ENCODE peak calls at places on chromosomes 6 and 20, in four cellular contexts. Z is mucosa of descending colon; N is testis; B is CD8-positive, alpha-beta T cell. F is an unnamed sample.

GRCh38 chr20:19254956-19255355 is 42.5 kb downstream of the SLC24A3 start:
- DNase-seq in Z (no peak), N (no peak), B (no peak), F (no peak)

GRCh38 chr6:131877999-131878789 is 70.4 kb downstream of the ENPP1 start:
- DNase-seq in Z (no peak), N (no peak), B (no peak), F (no peak)

GRCh38 chr6:15577550-15578171 is 85.2 kb downstream of the DTNBP1 start:
- DNase-seq in Z (no peak), N (no peak), B (no peak), F (no peak)

GRCh38 chr6:131262060-131262459 is 126.8 kb downstream of the AKAP7 start:
- DNase-seq in Z (no peak), N (no peak), B (no peak), F (no peak)

GRCh38 chr20:417801-418342 is 9.8 kb downstream of the RBCK1 start:
- DNase-seq in Z (no peak), N (no peak), B (no peak), F (no peak)

GRCh38 chr20:25061103-25061799 is 3.3 kb upstream of the ACSS1 start:
- DNase-seq in Z (no peak), N (no peak), B (no peak), F (no peak)

GRCh38 chr20:33191484-33191883 is 23.5 kb downstream of the BPIFA2 start:
- DNase-seq in Z (no peak), N (no peak), B (no peak), F (no peak)

GRCh38 chr20:63134201-63134612 is 81.7 kb downstream of the YTHDF1 start:
- DNase-seq in Z (no peak), N (peak), B (no peak), F (no peak)

GRCh38 chr20:57414867-57415592 is 23.8 kb downstream of the RBM38 start:
- DNase-seq in Z (no peak), N (no peak), B (no peak), F (no peak)

GRCh38 chr6:75794954-75795739 is 46.1 kb downstream of the MYO6 start:
- DNase-seq in Z (no peak), N (no peak), B (no peak), F (no peak)

GRCh38 chr6:75850026-75850385 is 101.0 kb downstream of the MYO6 start:
- DNase-seq in Z (no peak), N (no peak), B (no peak), F (no peak)

GRCh38 chr6:56368484-56368883 is 121.1 kb upstream of the COL21A1 start:
- DNase-seq in Z (no peak), N (no peak), B (no peak), F (no peak)

GRCh38 chr6:13733178-13733851 is 21.7 kb upstream of the RANBP9 start:
- DNase-seq in Z (peak), N (peak), B (no peak), F (peak)

GRCh38 chr6:9532621-9533557 is 882.0 kb downstream of the TFAP2A start:
- DNase-seq in Z (no peak), N (no peak), B (no peak), F (no peak)

GRCh38 chr6:79494841-79495240 is 42.4 kb downstream of the LCA5 start:
- DNase-seq in Z (no peak), N (no peak), B (no peak), F (no peak)

GRCh38 chr6:146887447-146888077 is 288.8 kb downstream of the ADGB start:
- DNase-seq in Z (no peak), N (no peak), B (no peak), F (no peak)

GRCh38 chr6:169048185-169048584 is 205.5 kb downstream of the THBS2 start:
- DNase-seq in Z (no peak), N (no peak), B (no peak), F (no peak)

GRCh38 chr6:98593676-98594075 is 240.7 kb upstream of the POU3F2 start:
- DNase-seq in Z (no peak), N (no peak), B (no peak), F (no peak)

GRCh38 chr6:7542878-7543394 is 1.5 kb downstream of the DSP start:
- DNase-seq in Z (peak), N (peak), B (no peak), F (peak)

GRCh38 chr6:28657756-28658465 is 132.2 kb downstream of the GPX5 start:
- DNase-seq in Z (peak), N (peak), B (peak), F (peak)

DNA sequence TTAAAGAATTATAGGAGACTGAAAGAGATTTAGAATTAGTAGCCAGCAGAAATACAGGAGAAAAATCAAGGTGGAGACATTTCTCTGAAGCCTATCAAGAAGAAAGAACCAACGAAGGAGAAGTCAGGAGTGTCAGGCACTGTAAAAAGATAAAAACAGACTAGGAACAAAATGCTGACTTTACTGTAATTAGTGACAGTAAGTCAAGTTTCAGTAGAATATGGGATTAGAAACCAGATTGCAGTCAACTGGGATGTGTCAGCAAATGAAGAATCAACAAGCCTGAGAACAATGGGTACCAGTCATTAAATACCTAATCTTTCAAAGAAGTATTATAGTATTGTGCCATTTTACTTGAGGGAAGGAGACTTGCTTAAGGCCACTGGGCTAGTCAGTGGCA is 21.6 kb downstream of the CALHM6 start:
- DNase-seq in Z (no peak), N (no peak), B (no peak), F (no peak)
- TF ChIP-seq CTCF in Z (no peak), N (no peak), B (no peak), F (no peak)

GRCh38 chr6:31712296-31712695 is 2.9 kb upstream of the LY6G6D start:
- DNase-seq in Z (peak), N (no peak), B (no peak), F (no peak)
- TF ChIP-seq CTCF in Z (no peak), N (no peak), B (no peak), F (peak)

DNA sequence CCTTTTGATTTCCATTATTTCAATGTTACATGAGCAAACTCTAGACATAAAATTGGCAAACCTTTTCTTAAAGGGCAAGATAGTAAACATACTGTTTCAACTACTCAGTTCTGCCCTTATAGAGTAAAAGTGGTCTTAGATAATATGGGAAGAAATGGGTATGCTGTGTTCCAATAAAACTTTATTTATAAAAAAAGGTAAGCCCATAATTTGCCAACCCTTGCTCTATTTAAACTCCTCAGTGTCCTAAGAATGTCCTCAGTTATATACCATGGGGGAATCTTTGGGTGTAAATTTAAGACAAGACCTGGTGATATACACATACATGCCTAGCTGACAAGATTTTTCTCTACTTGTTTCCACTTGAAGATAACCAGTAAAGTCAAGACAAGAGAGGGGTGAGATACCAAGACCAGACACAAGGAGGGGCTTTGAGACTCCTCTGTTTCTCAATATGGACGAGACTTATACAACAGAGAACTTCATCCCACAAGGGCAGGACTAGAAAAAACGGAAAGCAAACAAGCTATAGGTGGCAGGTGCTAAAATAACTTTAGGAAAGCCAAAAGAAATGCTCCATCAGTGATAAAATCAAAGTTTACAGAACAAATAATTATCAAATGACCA is 10.5 kb downstream of the SNX3 start:
- DNase-seq in Z (no peak), N (no peak), B (no peak), F (peak)
- TF ChIP-seq CTCF in Z (no peak), N (no peak), B (no peak), F (peak)

GRCh38 chr20:45456632-45457031 is 12.9 kb upstream of the WFDC2 start:
- DNase-seq in Z (peak), N (peak), B (no peak), F (no peak)
- TF ChIP-seq CTCF in Z (no peak), N (no peak), B (peak), F (peak)

GRCh38 chr6:158662607-158663464 is 13.0 kb downstream of the SYTL3 start:
- DNase-seq in Z (no peak), N (no peak), B (peak), F (no peak)

GRCh38 chr6:158661156-158661555 is 11.3 kb downstream of the SYTL3 start:
- DNase-seq in Z (no peak), N (no peak), B (no peak), F (no peak)

GRCh38 chr6:158663465-158664167 is 13.8 kb downstream of the SYTL3 start:
- DNase-seq in Z (peak), N (no peak), B (no peak), F (no peak)

GRCh38 chr6:158655569-158656450 is 6.0 kb downstream of the SYTL3 start:
- DNase-seq in Z (no peak), N (no peak), B (no peak), F (no peak)

DNA sequence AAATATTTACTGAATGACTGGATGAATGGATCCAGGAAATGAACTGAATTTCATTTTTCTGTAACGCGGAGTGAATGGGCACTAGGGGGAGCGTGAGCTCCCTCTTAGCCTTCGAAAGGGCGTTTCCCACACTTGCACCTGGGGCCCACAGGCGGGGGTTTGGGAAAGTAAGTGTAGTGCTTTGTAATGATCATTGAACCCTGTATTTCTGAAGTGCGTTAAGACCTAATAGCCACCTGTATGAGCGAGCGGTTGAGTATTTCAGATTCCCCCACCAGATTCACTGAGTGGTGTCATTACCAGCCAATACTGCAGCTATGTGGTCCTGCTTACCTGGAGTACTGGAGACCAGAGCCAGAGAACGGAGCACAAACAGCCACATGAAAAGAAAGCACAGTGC is 10.5 kb downstream of the SYTL3 start:
- DNase-seq in Z (peak), N (no peak), B (peak), F (no peak)
- TF ChIP-seq CTCF in Z (peak), N (peak), B (peak), F (peak)

DNA sequence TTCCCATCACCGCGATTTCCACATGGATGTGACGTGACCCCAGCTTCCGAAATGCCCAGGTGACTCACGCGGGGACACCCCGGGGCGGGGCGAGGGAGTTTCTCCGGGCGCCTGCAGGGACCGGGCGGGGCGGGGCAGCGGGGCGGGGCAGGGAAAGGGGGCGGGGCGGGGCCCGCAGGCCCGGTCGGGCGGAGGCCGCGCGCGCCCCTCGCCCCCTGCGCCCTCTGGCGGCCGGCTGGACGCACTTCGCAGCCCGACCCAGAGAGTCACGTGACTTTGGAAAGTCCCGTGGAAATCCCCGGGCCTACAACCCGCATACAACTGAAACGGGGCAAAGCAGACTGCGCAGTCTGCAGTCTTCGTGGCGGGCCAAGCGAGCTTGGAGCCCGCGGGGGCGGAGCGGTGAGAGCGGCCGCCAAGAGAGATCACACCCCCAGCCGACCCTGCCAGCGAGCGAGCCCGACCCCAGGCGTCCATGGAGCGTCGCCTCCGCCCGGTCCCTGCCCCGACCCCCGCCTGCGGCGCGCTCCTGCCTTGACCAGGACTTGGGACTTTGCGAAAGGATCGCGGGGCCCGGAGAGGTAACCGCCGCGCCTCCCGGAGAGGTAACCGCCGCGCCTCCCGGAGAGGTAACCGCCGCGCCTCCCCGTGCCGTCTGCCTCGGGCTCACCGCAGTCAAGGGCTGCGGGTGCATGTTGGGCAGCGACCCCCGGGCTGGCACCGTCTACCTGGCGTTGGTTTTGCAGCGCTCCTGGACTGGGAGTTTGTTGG is at the start of gene TNFAIP3:
- DNase-seq in Z (peak), N (peak), B (peak), F (peak)
- TF ChIP-seq CTCF in Z (peak), N (peak), B (peak), F (peak)

DNA sequence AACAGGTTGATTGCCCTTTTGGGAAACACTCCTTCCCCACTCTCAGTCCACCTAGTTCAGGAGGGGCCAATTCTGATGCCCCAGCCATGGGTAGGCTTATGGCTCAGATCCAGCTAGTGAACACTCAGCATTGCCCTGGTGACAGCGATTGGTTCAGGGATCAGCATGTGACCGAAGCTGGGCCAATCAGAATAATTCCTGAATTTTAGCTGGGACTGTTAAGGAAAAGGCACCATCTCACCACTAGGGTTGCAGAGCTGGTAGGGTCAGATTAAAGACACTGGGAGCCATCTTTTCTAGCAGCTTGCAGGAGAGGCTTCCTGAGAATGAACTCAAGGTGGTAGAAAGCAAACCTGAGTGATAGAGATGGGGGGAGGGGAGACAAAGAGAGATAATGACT is 44.4 kb downstream of the EYA2 start:
- DNase-seq in Z (no peak), N (no peak), B (no peak), F (no peak)
- TF ChIP-seq CTCF in Z (no peak), N (no peak), B (no peak), F (peak)

DNA sequence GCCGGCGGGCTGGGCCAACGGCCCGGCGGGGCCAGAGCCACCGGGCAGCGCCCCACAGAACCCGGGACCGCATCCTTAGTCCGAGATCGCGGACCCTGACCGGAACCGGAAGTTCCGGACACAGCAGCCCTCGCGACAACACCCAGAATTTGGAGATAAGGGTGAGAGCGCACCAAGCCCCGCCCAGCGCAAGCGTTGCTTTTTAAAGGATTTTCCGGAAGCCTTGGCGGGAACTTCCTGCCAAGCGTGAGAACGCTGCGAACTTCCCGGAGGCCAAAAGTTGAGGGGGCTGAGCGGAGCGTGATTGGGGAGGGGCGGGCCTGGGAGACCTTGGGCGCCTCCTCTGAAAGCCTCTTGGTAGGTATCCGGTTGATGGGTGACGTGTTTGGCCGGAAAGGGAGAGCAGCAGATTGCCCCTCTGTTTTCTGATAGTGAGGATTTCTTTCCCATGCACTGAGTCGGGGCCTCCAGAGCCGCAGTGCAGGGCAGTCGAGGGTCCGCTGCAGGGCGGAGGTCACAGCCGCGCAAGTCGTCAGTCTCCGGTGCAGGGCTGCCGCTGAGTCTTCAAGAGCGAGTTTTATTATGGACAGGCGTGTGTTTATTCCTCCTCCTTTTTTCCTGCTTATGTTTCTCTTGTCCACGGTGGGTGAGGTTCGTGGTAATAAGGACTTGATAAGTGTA is at the start of gene MTRF1L:
- DNase-seq in Z (peak), N (peak), B (peak), F (peak)
- TF ChIP-seq CTCF in Z (no peak), N (no peak), B (no peak), F (no peak)

F was measured in brain microvascular endothelial cell.